ENCODE peak calls at places on chromosomes 13 and 19, in nine cellular contexts. W, Q, N, D, L, F, P, K and O are unnamed samples. For H3K9me3, the result is how much of the 10 kb centered on the place peaks cover.

GRCh38 chr19:15628236-15629002 is 12.3 kb upstream of the CYP4F3 start:
- DNase-seq in W (no peak), Q (no peak), N (no peak), D (no peak), L (no peak), F (no peak), P (no peak), K (no peak), O (no peak)

GRCh38 chr13:52165410-52165809 is 6.0 kb upstream of the NEK3 start:
- DNase-seq in W (no peak), Q (no peak), N (no peak), D (no peak), L (no peak), F (no peak), P (no peak), K (peak), O (no peak)

GRCh38 chr13:95745752-95746151 is 68.8 kb downstream of the DNAJC3 start:
- DNase-seq in W (no peak), Q (no peak), N (no peak), D (no peak), L (no peak), F (no peak), P (no peak), K (peak), O (no peak)

GRCh38 chr19:46606681-46607440 is 5.7 kb downstream of the CALM3 start:
- DNase-seq in W (no peak), Q (no peak), N (peak), D (no peak), L (no peak), F (no peak), P (no peak), K (no peak), O (peak)

GRCh38 chr13:51733656-51734334 is 70.2 kb downstream of the DHRS12 start:
- DNase-seq in W (no peak), Q (no peak), N (no peak), D (no peak), L (no peak), F (peak), P (no peak), K (peak), O (no peak)

GRCh38 chr19:6241680-6242079 is 38.1 kb downstream of the MLLT1 start:
- DNase-seq in W (no peak), Q (no peak), N (peak), D (peak), L (no peak), F (no peak), P (peak), K (no peak), O (peak)

GRCh38 chr19:13410946-13411345 is 95.3 kb downstream of the CACNA1A start:
- DNase-seq in W (no peak), Q (no peak), N (no peak), D (no peak), L (no peak), F (no peak), P (no peak), K (no peak), O (no peak)

GRCh38 chr19:46180701-46181385 is 32.8 kb downstream of the IGFL2 start:
- DNase-seq in W (no peak), Q (no peak), N (no peak), D (no peak), L (no peak), F (peak), P (no peak), K (peak), O (no peak)

GRCh38 chr19:31392514-31392913 is 43.3 kb upstream of the TSHZ3 start:
- DNase-seq in W (no peak), Q (no peak), N (no peak), D (no peak), L (no peak), F (no peak), P (no peak), K (no peak), O (no peak)

GRCh38 chr13:41470187-41470586 is 12.8 kb downstream of the RGCC start:
- DNase-seq in W (no peak), Q (no peak), N (no peak), D (no peak), L (no peak), F (no peak), P (no peak), K (no peak), O (no peak)

GRCh38 chr19:4386038-4386782 is 14.1 kb downstream of the SH3GL1 start:
- DNase-seq in W (no peak), Q (no peak), N (no peak), D (no peak), L (no peak), F (peak), P (no peak), K (no peak), O (no peak)

GRCh38 chr13:72567566-72567965 is 159.9 kb downstream of the MZT1 start:
- DNase-seq in W (peak), Q (no peak), N (no peak), D (no peak), L (no peak), F (no peak), P (no peak), K (no peak), O (no peak)

GRCh38 chr19:35268546-35269424 is at the start of gene USF2:
- DNase-seq in W (peak), Q (peak), N (peak), D (peak), L (no peak), F (peak), P (peak), K (peak), O (peak)

GRCh38 chr19:2334986-2335846 is 6.7 kb downstream of the SPPL2B start:
- DNase-seq in W (no peak), Q (no peak), N (no peak), D (no peak), L (no peak), F (no peak), P (no peak), K (no peak), O (no peak)

GRCh38 chr19:2960120-2960519 is 15.3 kb upstream of the ZNF77 start:
- DNase-seq in W (no peak), Q (no peak), N (no peak), D (no peak), L (no peak), F (no peak), P (no peak), K (no peak), O (no peak)

GRCh38 chr19:46913852-46914430 is 53.1 kb downstream of the ARHGAP35 start:
- DNase-seq in W (no peak), Q (no peak), N (no peak), D (no peak), L (no peak), F (peak), P (no peak), K (peak), O (no peak)

GRCh38 chr19:16067205-16067938 is 8.9 kb upstream of the TPM4 start:
- DNase-seq in W (no peak), Q (no peak), N (peak), D (no peak), L (peak), F (peak), P (peak), K (peak), O (peak)

GRCh38 chr13:45817833-45818232 is 33.7 kb downstream of the SIAH3 start:
- DNase-seq in W (no peak), Q (no peak), N (no peak), D (no peak), L (no peak), F (no peak), P (no peak), K (no peak), O (no peak)

GRCh38 chr19:14107581-14108461 is 9.7 kb downstream of the PRKACA start:
- DNase-seq in W (no peak), Q (no peak), N (no peak), D (no peak), L (no peak), F (no peak), P (no peak), K (no peak), O (no peak)

GRCh38 chr13:62551588-62551987 is 1135.9 kb upstream of the PCDH20 start:
- DNase-seq in W (no peak), Q (no peak), N (no peak), D (no peak), L (no peak), F (no peak), P (no peak), K (no peak), O (no peak)

GRCh38 chr13:50608357-50608756 is 235.1 kb downstream of the DLEU7 start:
- DNase-seq in W (no peak), Q (no peak), N (no peak), D (no peak), L (no peak), F (no peak), P (no peak), K (no peak), O (no peak)

GRCh38 chr19:17125728-17126677 is 50.4 kb downstream of the MYO9B start:
- DNase-seq in W (no peak), Q (peak), N (peak), D (peak), L (peak), F (peak), P (no peak), K (peak), O (peak)

GRCh38 chr19:53068199-53068598 is 23.7 kb downstream of the ERVV-2 start:
- DNase-seq in W (no peak), Q (no peak), N (no peak), D (no peak), L (no peak), F (no peak), P (no peak), K (no peak), O (no peak)

GRCh38 chr19:53068834-53069233 is 24.3 kb downstream of the ERVV-2 start:
- DNase-seq in W (no peak), Q (no peak), N (no peak), D (no peak), L (no peak), F (no peak), P (no peak), K (no peak), O (no peak)
- H3K9me3 ChIP-seq in W (under half), Q (under half), N (half or more), D (under half), L (half or more), F (half or more), P (under half), K (under half), O (half or more)

GRCh38 chr19:36821758-36822157 is 16.4 kb downstream of the ZNF790 start:
- DNase-seq in W (no peak), Q (no peak), N (no peak), D (no peak), L (no peak), F (no peak), P (no peak), K (no peak), O (no peak)
- H3K9me3 ChIP-seq in W (half or more), Q (half or more), N (half or more), D (under half), L (half or more), F (half or more), P (under half), K (under half), O (half or more)

GRCh38 chr19:37401078-37401477 is 30.2 kb downstream of the ZNF527 start:
- DNase-seq in W (no peak), Q (no peak), N (no peak), D (no peak), L (no peak), F (no peak), P (no peak), K (no peak), O (no peak)

DNA sequence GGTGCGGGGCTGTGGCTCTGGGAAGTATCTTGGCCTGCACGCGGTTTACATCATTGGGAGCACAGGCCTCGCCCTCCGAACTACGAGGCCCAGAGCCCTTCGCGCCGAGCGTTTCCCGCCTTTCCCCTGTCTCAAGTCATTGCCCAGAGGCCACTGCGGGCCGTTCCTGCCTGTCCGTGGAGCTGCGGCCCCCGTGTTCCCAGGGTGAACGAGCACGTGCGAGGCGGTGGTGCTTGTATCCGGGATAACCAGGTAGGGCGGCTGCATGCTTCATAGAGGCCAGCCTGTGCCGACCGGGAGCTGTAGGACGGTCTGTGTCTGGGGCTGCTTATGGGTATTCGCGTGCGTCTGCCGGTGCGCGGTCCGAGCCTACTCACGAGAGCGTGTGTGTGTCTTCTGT is 32.5 kb downstream of the ZNF527 start:
- DNase-seq in W (no peak), Q (no peak), N (no peak), D (no peak), L (no peak), F (no peak), P (no peak), K (no peak), O (no peak)
- H3K9me3 ChIP-seq in W (half or more), Q (under half), N (half or more), D (under half), L (half or more), F (under half), P (under half), K (under half), O (half or more)

GRCh38 chr19:56577719-56578602 is 10.7 kb downstream of the ZNF470 start:
- DNase-seq in W (no peak), Q (no peak), N (no peak), D (no peak), L (no peak), F (no peak), P (no peak), K (no peak), O (no peak)

DNA sequence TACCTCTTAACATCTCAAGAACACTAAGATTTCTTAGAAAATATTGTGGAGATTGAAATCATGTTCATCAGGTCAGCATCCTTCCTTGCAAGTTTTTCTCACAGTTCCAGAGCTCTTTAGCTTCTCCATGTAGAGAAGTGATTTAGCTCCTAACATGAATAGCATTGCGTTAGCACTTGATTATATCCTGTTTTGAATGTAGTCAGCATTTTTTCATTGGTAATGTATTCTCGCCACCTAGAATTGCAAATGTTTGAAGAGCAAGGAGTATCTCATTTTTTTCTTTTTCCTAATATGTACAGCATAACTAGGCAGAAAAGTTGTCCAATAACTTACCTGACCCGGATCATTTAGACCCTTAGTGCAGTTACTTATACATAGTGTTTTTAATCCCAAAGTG is 6.6 kb downstream of the ZNF470 start:
- DNase-seq in W (no peak), Q (no peak), N (no peak), D (no peak), L (no peak), F (no peak), P (no peak), K (no peak), O (no peak)
- H3K9me3 ChIP-seq in W (half or more), Q (half or more), N (half or more), D (under half), L (half or more), F (half or more), P (under half), K (under half), O (half or more)

DNA sequence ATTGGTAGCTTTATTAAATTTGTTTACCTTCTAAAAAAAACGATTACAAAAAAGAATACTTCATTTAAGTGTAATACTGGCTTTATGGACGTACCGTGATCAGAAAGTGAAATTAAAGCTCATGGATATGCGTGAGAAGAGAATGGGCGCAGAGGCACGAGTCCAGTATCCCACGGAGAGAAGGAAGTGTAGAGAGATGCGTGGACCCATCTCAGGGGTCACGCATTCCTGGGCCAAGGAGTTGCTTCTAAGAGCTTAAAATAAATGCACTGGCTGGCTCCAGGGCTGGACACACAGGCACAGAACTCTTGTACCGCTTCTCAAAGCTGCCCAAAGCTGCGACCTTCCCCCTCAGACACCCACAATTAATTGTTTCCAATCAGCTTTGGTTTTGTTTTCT is 8.7 kb upstream of the SPC24 start:
- DNase-seq in W (no peak), Q (no peak), N (no peak), D (no peak), L (no peak), F (no peak), P (no peak), K (no peak), O (no peak)
- H3K9me3 ChIP-seq in W (under half), Q (under half), N (under half), D (under half), L (under half), F (under half), P (under half), K (under half), O (under half)

GRCh38 chr19:51965583-51965982 is 21.1 kb downstream of the ZNF350 start:
- DNase-seq in W (no peak), Q (no peak), N (no peak), D (no peak), L (no peak), F (no peak), P (no peak), K (no peak), O (no peak)

GRCh38 chr19:51971624-51972023 is 15.0 kb downstream of the ZNF350 start:
- DNase-seq in W (no peak), Q (peak), N (no peak), D (no peak), L (no peak), F (peak), P (no peak), K (no peak), O (no peak)

DNA sequence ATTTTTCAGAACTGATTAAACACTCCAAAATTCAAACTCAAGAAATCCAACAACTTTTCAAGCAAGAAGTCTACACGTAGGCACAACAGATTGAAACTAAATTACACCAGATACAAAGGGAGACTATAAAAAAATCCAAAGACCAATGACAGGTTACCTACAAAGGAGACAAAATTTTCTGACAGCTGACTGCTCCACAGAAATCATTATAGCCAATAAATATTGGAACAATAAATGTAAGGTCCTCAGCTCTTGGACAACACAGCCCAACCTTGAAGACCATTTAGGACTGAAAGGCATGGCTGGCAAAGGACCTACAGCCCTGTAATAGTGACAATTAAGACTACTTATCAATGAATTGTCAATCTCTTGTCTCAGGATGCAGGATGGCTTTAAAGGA is 15.9 kb downstream of the ZNF350 start:
- DNase-seq in W (no peak), Q (no peak), N (no peak), D (no peak), L (no peak), F (no peak), P (no peak), K (no peak), O (no peak)
- H3K9me3 ChIP-seq in W (half or more), Q (half or more), N (half or more), D (under half), L (half or more), F (half or more), P (under half), K (under half), O (half or more)

GRCh38 chr19:27618006-27618405 is 1594.9 kb downstream of the UQCRFS1 start:
- DNase-seq in W (no peak), Q (no peak), N (no peak), D (no peak), L (no peak), F (no peak), P (no peak), K (no peak), O (no peak)
- H3K9me3 ChIP-seq in W (half or more), Q (under half), N (under half), D (under half), L (half or more), F (under half), P (under half), K (under half), O (half or more)

DNA sequence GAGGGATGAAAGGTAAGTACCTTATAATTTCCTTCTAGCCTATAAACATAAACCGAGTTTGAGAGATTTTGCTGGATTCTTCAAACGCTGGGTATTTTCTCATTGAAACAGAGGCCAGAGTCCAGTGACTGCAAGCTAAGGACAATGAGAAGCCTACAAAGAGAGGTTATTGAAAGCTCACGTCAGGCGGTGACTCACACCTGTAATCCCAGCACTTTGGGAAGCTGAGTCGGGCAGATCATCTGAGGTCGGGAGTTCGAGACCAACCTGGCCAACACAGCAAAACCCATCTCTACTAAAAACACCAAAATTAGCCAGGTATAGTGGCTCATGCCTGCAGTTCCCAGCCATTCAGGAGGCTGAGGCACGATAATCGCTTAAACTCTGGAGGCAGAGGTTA is 15.0 kb upstream of the ZNF69 start:
- DNase-seq in W (no peak), Q (no peak), N (no peak), D (no peak), L (no peak), F (no peak), P (no peak), K (no peak), O (no peak)
- H3K9me3 ChIP-seq in W (under half), Q (under half), N (under half), D (under half), L (under half), F (under half), P (under half), K (under half), O (under half)

GRCh38 chr13:48994731-48995130 is 19.0 kb downstream of the FNDC3A start:
- DNase-seq in W (no peak), Q (no peak), N (no peak), D (no peak), L (no peak), F (peak), P (no peak), K (no peak), O (no peak)

GRCh38 chr13:48998893-48999292 is 23.2 kb downstream of the FNDC3A start:
- DNase-seq in W (no peak), Q (no peak), N (no peak), D (no peak), L (no peak), F (no peak), P (no peak), K (peak), O (no peak)

DNA sequence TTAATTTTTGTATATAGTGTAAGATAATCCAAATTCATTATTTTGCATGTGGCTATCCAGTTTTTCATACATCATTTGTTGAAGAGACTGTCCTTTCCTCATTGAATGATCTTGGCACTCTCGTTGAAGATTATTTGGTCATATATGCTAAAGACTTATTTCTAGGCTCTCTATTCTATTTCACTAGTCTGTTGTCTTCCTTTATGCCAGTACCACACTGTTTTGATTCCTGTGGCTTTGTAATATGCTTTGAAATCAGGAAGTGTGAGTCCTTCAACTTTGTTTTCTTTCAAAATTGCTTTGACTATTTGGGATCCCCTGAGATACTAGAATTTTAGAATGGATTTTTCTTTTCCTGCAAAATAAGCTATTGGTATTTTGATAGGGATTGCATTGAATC is 24.5 kb downstream of the FNDC3A start:
- DNase-seq in W (no peak), Q (no peak), N (no peak), D (no peak), L (no peak), F (no peak), P (no peak), K (no peak), O (no peak)
- H3K9me3 ChIP-seq in W (under half), Q (under half), N (under half), D (under half), L (under half), F (under half), P (under half), K (under half), O (under half)